ENCODE peak calls at places on chromosomes 7 and 10, in six cellular contexts. P is A549, J is GM23248, Q is brain microvascular endothelial cell, W is spleen, K is cardiac muscle cell. A is an unnamed sample.

GRCh38 chr7:122306320-122307227 is 2.0 kb upstream of the FEZF1 start:
- DNase-seq in P (no peak), J (no peak), Q (no peak), W (no peak), K (no peak), A (no peak)

GRCh38 chr10:66827353-66827752 is 98.5 kb upstream of the LRRTM3 start:
- DNase-seq in P (no peak), J (peak), Q (peak), W (no peak), K (no peak), A (peak)

GRCh38 chr10:51718804-51719291 is 19.5 kb upstream of the CSTF2T start:
- DNase-seq in P (no peak), J (peak), Q (peak), W (no peak), K (no peak), A (peak)

GRCh38 chr7:141648276-141649114 is 53.5 kb downstream of the DENND11 start:
- DNase-seq in P (no peak), J (no peak), Q (no peak), W (no peak), K (no peak), A (no peak)

GRCh38 chr7:54841772-54842707 is 83.0 kb upstream of the SEC61G start:
- DNase-seq in P (no peak), J (peak), Q (peak), W (no peak), K (peak), A (no peak)

GRCh38 chr10:71685554-71686202 is 33.9 kb downstream of the C10orf105 start:
- DNase-seq in P (no peak), J (no peak), Q (no peak), W (no peak), K (peak), A (no peak)

GRCh38 chr10:10233256-10233655 is 784.4 kb upstream of the CELF2 start:
- DNase-seq in P (no peak), J (no peak), Q (no peak), W (no peak), K (no peak), A (no peak)

GRCh38 chr10:108861181-108861754 is 1062.0 kb downstream of the XPNPEP1 start:
- DNase-seq in P (no peak), J (no peak), Q (no peak), W (no peak), K (no peak), A (no peak)

GRCh38 chr10:48976208-48976607 is 36.6 kb upstream of the LRRC18 start:
- DNase-seq in P (peak), J (peak), Q (no peak), W (no peak), K (peak), A (peak)

GRCh38 chr7:54697659-54698186 is 61.3 kb downstream of the SEC61G start:
- DNase-seq in P (no peak), J (no peak), Q (no peak), W (no peak), K (no peak), A (no peak)

DNA sequence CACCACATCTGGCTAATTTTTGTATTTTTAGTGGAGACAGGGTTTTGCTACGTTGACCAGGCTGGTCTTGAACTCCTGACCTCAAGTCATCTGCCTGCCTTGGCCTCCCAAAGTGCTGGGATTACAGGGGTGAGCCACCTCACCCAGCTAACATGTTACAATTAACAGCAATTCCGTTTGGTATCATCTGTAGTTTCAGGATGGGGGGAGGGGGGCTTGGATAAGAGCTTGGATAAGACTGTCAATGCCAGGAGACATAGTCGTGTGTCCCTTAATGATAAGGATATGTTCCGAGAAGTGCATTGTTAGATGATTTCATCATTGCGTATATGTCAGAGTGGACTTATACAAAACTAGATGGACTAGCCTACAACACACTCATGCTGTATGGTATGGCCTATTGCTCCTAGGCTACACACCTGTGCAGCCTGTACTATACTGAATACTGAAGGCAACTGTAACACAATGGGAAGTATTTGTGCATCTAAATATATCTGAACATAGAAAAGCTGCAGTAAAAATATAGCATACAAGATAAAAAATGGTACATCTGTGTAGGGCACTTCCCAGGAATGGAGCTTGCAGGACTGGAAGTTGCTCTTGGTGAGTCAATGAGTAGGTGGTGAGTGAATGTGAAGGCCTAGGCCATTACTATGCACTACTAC is 103.9 kb upstream of the TNS3 start:
- DNase-seq in P (no peak), J (peak), Q (peak), W (no peak), K (no peak), A (no peak)
- H3K27ac ChIP-seq in P (no peak), J (no peak), Q (no peak), W (no peak), K (no peak), A (no peak)

GRCh38 chr10:1058017-1058416 is 1.8 kb downstream of the WDR37 start:
- DNase-seq in P (no peak), J (no peak), Q (no peak), W (no peak), K (no peak), A (no peak)

GRCh38 chr10:1056326-1057105 is at the start of gene WDR37:
- DNase-seq in P (peak), J (peak), Q (peak), W (peak), K (peak), A (peak)

GRCh38 chr10:1059902-1060301 is 3.7 kb downstream of the WDR37 start:
- DNase-seq in P (no peak), J (no peak), Q (no peak), W (no peak), K (no peak), A (peak)

GRCh38 chr10:1054684-1055083 is 1.5 kb upstream of the WDR37 start:
- DNase-seq in P (no peak), J (peak), Q (no peak), W (no peak), K (no peak), A (peak)

GRCh38 chr10:1057106-1057657 is 997 bp downstream of the WDR37 start:
- DNase-seq in P (peak), J (peak), Q (no peak), W (no peak), K (peak), A (no peak)
- H3K27ac ChIP-seq in P (peak), J (no peak), Q (peak), W (peak), K (peak), A (peak)

GRCh38 chr7:158816995-158817394 is 12.3 kb downstream of the ESYT2 start:
- DNase-seq in P (no peak), J (no peak), Q (no peak), W (no peak), K (no peak), A (peak)

GRCh38 chr7:158816271-158816670 is 13.0 kb downstream of the ESYT2 start:
- DNase-seq in P (no peak), J (peak), Q (no peak), W (no peak), K (no peak), A (no peak)

GRCh38 chr7:158814637-158815036 is 14.7 kb downstream of the ESYT2 start:
- DNase-seq in P (no peak), J (no peak), Q (no peak), W (no peak), K (no peak), A (no peak)

GRCh38 chr7:158815471-158816128 is 13.7 kb downstream of the ESYT2 start:
- DNase-seq in P (no peak), J (no peak), Q (no peak), W (no peak), K (no peak), A (no peak)

DNA sequence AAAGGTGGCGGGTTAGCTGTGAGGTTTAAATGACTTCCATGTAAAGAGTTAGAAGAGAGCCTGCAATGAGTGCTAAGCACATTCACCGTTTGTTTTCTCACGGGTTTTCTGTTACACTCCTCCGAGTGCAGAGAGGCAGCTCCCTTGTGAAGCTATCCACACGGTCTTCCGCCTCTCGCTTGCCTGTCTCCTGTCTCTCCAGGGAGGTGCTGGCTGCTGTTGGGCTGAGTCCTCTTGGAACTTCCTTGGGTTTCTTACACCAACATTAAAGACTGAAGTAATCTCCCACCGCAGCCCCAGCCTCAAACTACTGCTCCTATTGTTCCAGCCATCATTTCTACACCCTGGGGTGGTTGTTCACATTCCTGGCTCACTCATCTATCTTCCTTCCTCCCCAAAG is 14.3 kb downstream of the ESYT2 start:
- DNase-seq in P (no peak), J (no peak), Q (peak), W (no peak), K (peak), A (no peak)
- H3K27ac ChIP-seq in P (peak), J (no peak), Q (peak), W (peak), K (peak), A (peak)

GRCh38 chr7:71754828-71755227 is 622.9 kb downstream of the GALNT17 start:
- DNase-seq in P (no peak), J (no peak), Q (no peak), W (no peak), K (no peak), A (no peak)

GRCh38 chr7:71752171-71752935 is 620.4 kb downstream of the GALNT17 start:
- DNase-seq in P (peak), J (peak), Q (peak), W (peak), K (peak), A (peak)

GRCh38 chr7:71753959-71754652 is 622.2 kb downstream of the GALNT17 start:
- DNase-seq in P (no peak), J (no peak), Q (no peak), W (no peak), K (no peak), A (no peak)

GRCh38 chr7:71750290-71750689 is 618.3 kb downstream of the GALNT17 start:
- DNase-seq in P (no peak), J (no peak), Q (no peak), W (no peak), K (no peak), A (no peak)

GRCh38 chr7:71753236-71753635 is 621.3 kb downstream of the GALNT17 start:
- DNase-seq in P (no peak), J (no peak), Q (no peak), W (no peak), K (no peak), A (no peak)
- H3K27ac ChIP-seq in P (no peak), J (no peak), Q (no peak), W (no peak), K (no peak), A (no peak)

GRCh38 chr7:111753968-111754367 is 191.7 kb upstream of the IMMP2L start:
- DNase-seq in P (no peak), J (no peak), Q (no peak), W (no peak), K (no peak), A (no peak)

GRCh38 chr7:111755388-111755787 is 193.1 kb upstream of the IMMP2L start:
- DNase-seq in P (no peak), J (no peak), Q (no peak), W (no peak), K (no peak), A (no peak)

GRCh38 chr7:111758332-111758731 is 196.0 kb upstream of the IMMP2L start:
- DNase-seq in P (no peak), J (no peak), Q (no peak), W (no peak), K (no peak), A (no peak)

GRCh38 chr7:111760043-111760442 is 197.8 kb upstream of the IMMP2L start:
- DNase-seq in P (no peak), J (no peak), Q (no peak), W (no peak), K (no peak), A (no peak)

GRCh38 chr7:111756687-111757178 is 194.4 kb upstream of the IMMP2L start:
- DNase-seq in P (no peak), J (peak), Q (no peak), W (no peak), K (no peak), A (no peak)
- H3K27ac ChIP-seq in P (no peak), J (peak), Q (no peak), W (peak), K (no peak), A (no peak)

DNA sequence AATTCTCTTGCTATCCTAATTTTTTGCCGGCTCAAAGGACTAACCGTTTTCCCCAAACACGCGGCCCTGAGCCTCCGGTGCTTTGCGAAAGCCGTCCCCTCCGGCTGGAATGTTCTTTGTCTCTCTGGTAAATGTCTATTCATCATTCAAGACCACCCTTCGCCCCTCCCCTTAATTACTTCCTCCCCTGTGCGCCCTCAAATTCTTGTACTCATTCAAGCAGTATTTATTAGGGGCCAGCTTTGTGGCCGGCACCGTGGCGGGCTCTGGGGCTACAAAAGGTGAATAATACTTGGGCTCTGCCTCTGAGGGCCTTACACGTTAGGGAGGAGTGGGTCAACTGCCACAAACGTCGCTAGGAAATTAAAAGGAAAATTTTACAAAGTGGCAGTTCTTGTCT is 1.6 kb upstream of the MEST start:
- DNase-seq in P (no peak), J (no peak), Q (no peak), W (no peak), K (no peak), A (no peak)
- H3K27ac ChIP-seq in P (no peak), J (no peak), Q (peak), W (peak), K (no peak), A (no peak)

DNA sequence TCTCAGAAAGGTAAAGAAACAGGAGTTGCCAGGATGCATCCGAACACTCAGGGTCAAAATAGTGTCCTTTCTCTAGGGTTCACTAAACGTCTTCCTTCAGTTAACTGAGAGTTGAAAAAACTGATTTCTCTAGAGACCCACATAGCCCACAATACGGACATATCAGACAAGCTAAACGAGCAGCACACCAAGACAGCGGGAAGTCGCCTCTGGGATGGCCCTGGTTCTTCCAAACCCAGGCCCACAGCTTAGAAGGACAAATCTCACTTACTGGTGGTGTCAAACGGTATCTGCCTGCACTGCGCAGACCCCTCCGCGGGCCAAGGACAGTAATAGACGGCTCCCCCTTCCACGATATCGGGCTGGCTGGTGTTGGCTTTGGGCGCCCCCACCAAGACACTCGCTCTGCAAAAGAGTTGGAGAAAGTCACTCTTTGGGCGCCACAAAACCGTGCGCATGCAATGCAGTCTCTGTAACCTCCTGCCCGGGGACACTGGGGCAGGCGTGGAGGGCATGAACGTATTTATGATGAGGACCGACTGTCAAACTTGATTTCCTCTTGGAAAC is 1.1 kb downstream of the ITGA8 start:
- DNase-seq in P (no peak), J (no peak), Q (no peak), W (no peak), K (no peak), A (no peak)
- H3K27ac ChIP-seq in P (no peak), J (no peak), Q (no peak), W (peak), K (no peak), A (no peak)